ENCODE peak calls at places on chromosome X, in four cellular contexts. One of them, this sample, is unnamed.

GRCh38 chrX:1576201-1577101 is 15.0 kb upstream of the AKAP17A start:
- DNase-seq in uterus: no peak
- DNase-seq in CD4-positive, CD25-positive, alpha-beta regulatory T cell: no peak
- DNase-seq in pancreas: no peak
- DNase-seq in this sample: peak

GRCh38 chrX:1554469-1555210 is 17.7 kb upstream of the P2RY8 start:
- DNase-seq in uterus: no peak
- DNase-seq in CD4-positive, CD25-positive, alpha-beta regulatory T cell: peak
- DNase-seq in pancreas: no peak
- DNase-seq in this sample: peak

GRCh38 chrX:125532411-125533089 is 212.9 kb downstream of the TEX13C start:
- DNase-seq in uterus: no peak
- DNase-seq in CD4-positive, CD25-positive, alpha-beta regulatory T cell: no peak
- DNase-seq in pancreas: no peak
- DNase-seq in this sample: no peak

GRCh38 chrX:85506871-85507270 is 127.4 kb upstream of the POF1B start:
- DNase-seq in uterus: no peak
- DNase-seq in CD4-positive, CD25-positive, alpha-beta regulatory T cell: no peak
- DNase-seq in pancreas: no peak
- DNase-seq in this sample: no peak

GRCh38 chrX:108437789-108438623 is at the start of gene COL4A6:
- DNase-seq in uterus: peak
- DNase-seq in CD4-positive, CD25-positive, alpha-beta regulatory T cell: no peak
- DNase-seq in pancreas: peak
- DNase-seq in this sample: no peak

GRCh38 chrX:72304877-72305276 is 837 bp downstream of the CITED1 start:
- DNase-seq in uterus: no peak
- DNase-seq in CD4-positive, CD25-positive, alpha-beta regulatory T cell: no peak
- DNase-seq in pancreas: no peak
- DNase-seq in this sample: no peak

GRCh38 chrX:143002206-143002605 is 23.5 kb upstream of the SPANXN4 start:
- DNase-seq in uterus: no peak
- DNase-seq in CD4-positive, CD25-positive, alpha-beta regulatory T cell: no peak
- DNase-seq in pancreas: no peak
- DNase-seq in this sample: no peak

GRCh38 chrX:38878674-38879375 is 77.6 kb downstream of the MID1IP1 start:
- DNase-seq in uterus: no peak
- DNase-seq in CD4-positive, CD25-positive, alpha-beta regulatory T cell: no peak
- DNase-seq in pancreas: no peak
- DNase-seq in this sample: no peak

GRCh38 chrX:71618303-71618721 is at the start of gene CXCR3:
- DNase-seq in uterus: no peak
- DNase-seq in CD4-positive, CD25-positive, alpha-beta regulatory T cell: no peak
- DNase-seq in pancreas: no peak
- DNase-seq in this sample: no peak

GRCh38 chrX:118594697-118595420 is 99.2 kb downstream of the DOCK11 start:
- DNase-seq in uterus: no peak
- DNase-seq in CD4-positive, CD25-positive, alpha-beta regulatory T cell: no peak
- DNase-seq in pancreas: no peak
- DNase-seq in this sample: no peak

GRCh38 chrX:96182366-96182765 is 502.3 kb upstream of the DIAPH2 start:
- DNase-seq in uterus: no peak
- DNase-seq in CD4-positive, CD25-positive, alpha-beta regulatory T cell: no peak
- DNase-seq in pancreas: no peak
- DNase-seq in this sample: no peak

GRCh38 chrX:108437354-108437753 is 868 bp downstream of the COL4A6 start:
- DNase-seq in uterus: no peak
- DNase-seq in CD4-positive, CD25-positive, alpha-beta regulatory T cell: no peak
- DNase-seq in pancreas: no peak
- DNase-seq in this sample: no peak

GRCh38 chrX:39599339-39599738 is 498.4 kb downstream of the BCOR start:
- DNase-seq in uterus: no peak
- DNase-seq in CD4-positive, CD25-positive, alpha-beta regulatory T cell: no peak
- DNase-seq in pancreas: no peak
- DNase-seq in this sample: no peak

GRCh38 chrX:118603981-118604380 is 108.4 kb downstream of the DOCK11 start:
- DNase-seq in uterus: peak
- DNase-seq in CD4-positive, CD25-positive, alpha-beta regulatory T cell: peak
- DNase-seq in pancreas: no peak
- DNase-seq in this sample: peak

GRCh38 chrX:31546130-31546529 is 474.3 kb upstream of the FTHL17 start:
- DNase-seq in uterus: no peak
- DNase-seq in CD4-positive, CD25-positive, alpha-beta regulatory T cell: no peak
- DNase-seq in pancreas: no peak
- DNase-seq in this sample: no peak

GRCh38 chrX:69232945-69233344 is 67.7 kb upstream of the PJA1 start:
- DNase-seq in uterus: no peak
- DNase-seq in CD4-positive, CD25-positive, alpha-beta regulatory T cell: no peak
- DNase-seq in pancreas: no peak
- DNase-seq in this sample: no peak

GRCh38 chrX:134804779-134805178 is 146.5 kb upstream of the PLAC1 start:
- DNase-seq in uterus: no peak
- DNase-seq in CD4-positive, CD25-positive, alpha-beta regulatory T cell: no peak
- DNase-seq in pancreas: no peak
- DNase-seq in this sample: no peak

GRCh38 chrX:106672527-106672926 is 54.0 kb upstream of the RNF128 start:
- DNase-seq in uterus: no peak
- DNase-seq in CD4-positive, CD25-positive, alpha-beta regulatory T cell: no peak
- DNase-seq in pancreas: no peak
- DNase-seq in this sample: no peak

GRCh38 chrX:136321532-136321931 is 20.8 kb downstream of the ADGRG4 start:
- DNase-seq in uterus: no peak
- DNase-seq in CD4-positive, CD25-positive, alpha-beta regulatory T cell: no peak
- DNase-seq in pancreas: no peak
- DNase-seq in this sample: no peak

GRCh38 chrX:153609917-153610833 is 11.2 kb upstream of the CCNQ start:
- DNase-seq in uterus: peak
- DNase-seq in CD4-positive, CD25-positive, alpha-beta regulatory T cell: peak
- DNase-seq in pancreas: no peak
- DNase-seq in this sample: peak

GRCh38 chrX:115428011-115428410 is 133.0 kb upstream of the PLS3 start:
- DNase-seq in uterus: no peak
- DNase-seq in CD4-positive, CD25-positive, alpha-beta regulatory T cell: no peak
- DNase-seq in pancreas: no peak
- DNase-seq in this sample: no peak

GRCh38 chrX:39899876-39900787 is 197.6 kb downstream of the BCOR start:
- DNase-seq in uterus: no peak
- DNase-seq in CD4-positive, CD25-positive, alpha-beta regulatory T cell: no peak
- DNase-seq in pancreas: no peak
- DNase-seq in this sample: no peak

GRCh38 chrX:9821581-9821980 is 35.4 kb downstream of the SHROOM2 start:
- DNase-seq in uterus: no peak
- DNase-seq in CD4-positive, CD25-positive, alpha-beta regulatory T cell: no peak
- DNase-seq in pancreas: no peak
- DNase-seq in this sample: no peak

GRCh38 chrX:27671234-27671633 is 81.1 kb downstream of the DCAF8L2 start:
- DNase-seq in uterus: no peak
- DNase-seq in CD4-positive, CD25-positive, alpha-beta regulatory T cell: no peak
- DNase-seq in pancreas: no peak
- DNase-seq in this sample: no peak

GRCh38 chrX:104482757-104483156 is 83.2 kb upstream of the IL1RAPL2 start:
- DNase-seq in uterus: no peak
- DNase-seq in CD4-positive, CD25-positive, alpha-beta regulatory T cell: no peak
- DNase-seq in pancreas: no peak
- DNase-seq in this sample: no peak

GRCh38 chrX:1595711-1596060 is 4.3 kb downstream of the AKAP17A start:
- DNase-seq in uterus: no peak
- DNase-seq in CD4-positive, CD25-positive, alpha-beta regulatory T cell: no peak
- DNase-seq in pancreas: no peak
- DNase-seq in this sample: peak

GRCh38 chrX:53440631-53441517 is 6.7 kb upstream of the HSD17B10 start:
- DNase-seq in uterus: peak
- DNase-seq in CD4-positive, CD25-positive, alpha-beta regulatory T cell: no peak
- DNase-seq in pancreas: peak
- DNase-seq in this sample: peak

GRCh38 chrX:41389311-41389888 is 55.4 kb downstream of the DDX3X start:
- DNase-seq in uterus: no peak
- DNase-seq in CD4-positive, CD25-positive, alpha-beta regulatory T cell: no peak
- DNase-seq in pancreas: no peak
- DNase-seq in this sample: peak

GRCh38 chrX:21658152-21658737 is at the start of gene KLHL34:
- DNase-seq in uterus: no peak
- DNase-seq in CD4-positive, CD25-positive, alpha-beta regulatory T cell: no peak
- DNase-seq in pancreas: peak
- DNase-seq in this sample: no peak

GRCh38 chrX:13875572-13875971 is 58.7 kb upstream of the GPM6B start:
- DNase-seq in uterus: no peak
- DNase-seq in CD4-positive, CD25-positive, alpha-beta regulatory T cell: no peak
- DNase-seq in pancreas: no peak
- DNase-seq in this sample: no peak

GRCh38 chrX:151151668-151152267 is 24.6 kb upstream of the GPR50 start:
- DNase-seq in uterus: no peak
- DNase-seq in CD4-positive, CD25-positive, alpha-beta regulatory T cell: peak
- DNase-seq in pancreas: no peak
- DNase-seq in this sample: no peak

GRCh38 chrX:40176979-40177430 is 79.2 kb upstream of the BCOR start:
- DNase-seq in uterus: no peak
- DNase-seq in CD4-positive, CD25-positive, alpha-beta regulatory T cell: no peak
- DNase-seq in pancreas: no peak
- DNase-seq in this sample: no peak

GRCh38 chrX:40174594-40175415 is 77.0 kb upstream of the BCOR start:
- DNase-seq in uterus: peak
- DNase-seq in CD4-positive, CD25-positive, alpha-beta regulatory T cell: no peak
- DNase-seq in pancreas: no peak
- DNase-seq in this sample: peak

GRCh38 chrX:145715641-145716138 is 101.9 kb upstream of the SLITRK2 start:
- DNase-seq in uterus: no peak
- DNase-seq in CD4-positive, CD25-positive, alpha-beta regulatory T cell: no peak
- DNase-seq in pancreas: no peak
- DNase-seq in this sample: no peak

GRCh38 chrX:25016938-25017598 is 1.3 kb upstream of the ARX start:
- DNase-seq in uterus: no peak
- DNase-seq in CD4-positive, CD25-positive, alpha-beta regulatory T cell: no peak
- DNase-seq in pancreas: no peak
- DNase-seq in this sample: no peak

GRCh38 chrX:30597258-30598012 is 19.9 kb upstream of the TASL start:
- DNase-seq in uterus: no peak
- DNase-seq in CD4-positive, CD25-positive, alpha-beta regulatory T cell: no peak
- DNase-seq in pancreas: no peak
- DNase-seq in this sample: no peak

DNA sequence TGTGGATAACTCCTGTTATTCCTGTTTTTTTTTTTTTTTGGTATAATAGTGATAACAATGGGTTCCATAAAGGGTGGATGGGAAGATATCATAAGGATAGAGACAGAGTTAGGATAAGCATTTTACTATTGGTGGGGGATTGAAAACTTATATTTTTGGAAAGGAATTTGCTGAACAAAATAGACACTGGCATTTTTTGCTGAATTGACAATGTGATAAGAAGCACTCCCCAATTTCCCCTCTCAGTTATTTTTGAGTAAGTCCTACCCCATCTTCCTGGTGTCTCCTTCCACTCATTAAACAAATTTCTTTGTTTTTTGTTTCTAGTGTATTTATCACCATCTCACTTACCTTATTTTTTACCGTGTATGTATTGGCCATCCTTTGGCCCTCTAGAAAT is 55.8 kb downstream of the AMELX start:
- DNase-seq in uterus: no peak
- DNase-seq in CD4-positive, CD25-positive, alpha-beta regulatory T cell: no peak
- DNase-seq in pancreas: no peak
- DNase-seq in this sample: no peak
- H3K27ac ChIP-seq in uterus: no peak
- H3K27ac ChIP-seq in CD4-positive, CD25-positive, alpha-beta regulatory T cell: no peak
- H3K27ac ChIP-seq in pancreas: no peak
- H3K27ac ChIP-seq in this sample: no peak

DNA sequence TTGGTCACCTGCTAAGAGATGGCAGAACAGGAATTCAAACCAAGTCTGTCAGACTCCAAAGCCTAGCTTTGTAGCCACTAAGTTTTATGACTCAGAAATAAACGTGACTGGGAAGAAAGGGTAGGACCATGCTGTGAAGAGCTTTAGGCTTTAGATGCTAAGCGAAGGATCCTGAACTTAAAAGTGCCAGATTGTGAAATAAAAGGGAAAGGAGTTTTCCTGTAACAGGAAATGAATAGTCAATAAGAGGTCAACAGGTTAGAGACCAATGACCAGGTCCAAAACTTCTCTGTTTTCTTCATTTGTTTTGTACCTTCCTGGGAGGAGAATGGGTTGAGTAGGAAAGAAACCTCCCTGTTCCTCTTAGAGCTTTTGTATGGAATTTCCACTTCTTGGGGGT is 98.8 kb upstream of the EOLA2 start:
- DNase-seq in uterus: no peak
- DNase-seq in CD4-positive, CD25-positive, alpha-beta regulatory T cell: no peak
- DNase-seq in pancreas: no peak
- DNase-seq in this sample: no peak
- H3K27ac ChIP-seq in uterus: no peak
- H3K27ac ChIP-seq in CD4-positive, CD25-positive, alpha-beta regulatory T cell: no peak
- H3K27ac ChIP-seq in pancreas: no peak
- H3K27ac ChIP-seq in this sample: no peak

GRCh38 chrX:23756165-23756564 is 13.1 kb upstream of the ACOT9 start:
- DNase-seq in uterus: peak
- DNase-seq in CD4-positive, CD25-positive, alpha-beta regulatory T cell: peak
- DNase-seq in pancreas: no peak
- DNase-seq in this sample: peak
- H3K27ac ChIP-seq in uterus: no peak
- H3K27ac ChIP-seq in CD4-positive, CD25-positive, alpha-beta regulatory T cell: no peak
- H3K27ac ChIP-seq in pancreas: no peak
- H3K27ac ChIP-seq in this sample: no peak

DNA sequence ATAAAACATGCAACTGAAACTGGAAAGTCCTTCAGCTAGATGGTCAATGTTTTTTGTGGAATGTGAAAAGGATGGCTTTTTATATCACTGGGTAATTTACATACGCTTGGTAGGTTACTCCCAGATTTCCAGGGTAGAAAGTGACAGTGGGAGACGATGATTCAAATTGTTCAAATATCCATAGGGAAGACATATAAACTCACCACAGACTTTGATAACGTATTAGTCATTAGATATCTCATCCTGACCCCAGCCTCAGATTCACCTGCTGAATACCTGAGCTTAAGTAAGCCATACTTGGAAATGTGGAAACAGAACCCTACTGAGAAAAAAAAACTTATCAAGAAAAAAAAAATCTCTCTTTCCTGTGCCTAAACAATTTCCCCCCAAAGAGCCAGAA is 169.4 kb downstream of the ZNF674 start:
- DNase-seq in uterus: no peak
- DNase-seq in CD4-positive, CD25-positive, alpha-beta regulatory T cell: no peak
- DNase-seq in pancreas: no peak
- DNase-seq in this sample: no peak
- H3K27ac ChIP-seq in uterus: no peak
- H3K27ac ChIP-seq in CD4-positive, CD25-positive, alpha-beta regulatory T cell: no peak
- H3K27ac ChIP-seq in pancreas: no peak
- H3K27ac ChIP-seq in this sample: no peak

GRCh38 chrX:3526749-3527148 is 180.3 kb upstream of the MXRA5 start:
- DNase-seq in uterus: no peak
- DNase-seq in CD4-positive, CD25-positive, alpha-beta regulatory T cell: no peak
- DNase-seq in pancreas: no peak
- DNase-seq in this sample: no peak
- H3K27ac ChIP-seq in uterus: no peak
- H3K27ac ChIP-seq in CD4-positive, CD25-positive, alpha-beta regulatory T cell: no peak
- H3K27ac ChIP-seq in pancreas: no peak
- H3K27ac ChIP-seq in this sample: no peak

DNA sequence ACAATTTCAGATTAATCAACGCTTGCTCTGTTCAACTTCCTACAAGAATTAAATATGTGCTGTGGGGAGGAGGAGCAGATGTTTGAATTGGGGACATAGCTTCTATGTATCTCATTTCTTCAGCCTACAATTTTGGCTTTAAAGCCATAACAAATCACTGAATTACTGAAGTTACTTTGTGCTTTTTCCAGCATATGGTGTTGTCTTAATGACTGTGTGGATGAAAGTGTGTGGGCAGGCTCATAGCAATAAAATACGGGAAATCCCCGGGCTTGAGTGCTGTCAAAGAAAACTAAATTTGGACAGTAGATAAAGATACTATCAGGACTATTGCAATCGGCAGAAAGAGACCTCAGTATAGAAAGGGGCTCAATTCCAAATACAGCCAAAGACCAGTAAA is 874 bp downstream of the TLR7 start:
- DNase-seq in uterus: no peak
- DNase-seq in CD4-positive, CD25-positive, alpha-beta regulatory T cell: no peak
- DNase-seq in pancreas: no peak
- DNase-seq in this sample: no peak
- H3K27ac ChIP-seq in uterus: no peak
- H3K27ac ChIP-seq in CD4-positive, CD25-positive, alpha-beta regulatory T cell: no peak
- H3K27ac ChIP-seq in pancreas: no peak
- H3K27ac ChIP-seq in this sample: no peak